ENCODE peak calls at places on chromosomes 5 and 9, in nine cellular contexts. J, E, N, V, P, A, K, T and I are unnamed samples.

GRCh38 chr9:94726495-94727191 is at the start of gene AOPEP:
- DNase-seq in J (peak), E (peak), N (peak), V (peak), P (peak), A (peak), K (peak), T (peak), I (peak)

GRCh38 chr9:14243514-14244042 is 70.4 kb downstream of the NFIB start:
- DNase-seq in J (no peak), E (no peak), N (no peak), V (no peak), P (no peak), A (no peak), K (no peak), T (no peak), I (no peak)

GRCh38 chr9:21681641-21682040 is 120.8 kb upstream of the MTAP start:
- DNase-seq in J (no peak), E (no peak), N (no peak), V (no peak), P (no peak), A (no peak), K (no peak), T (peak), I (peak)

GRCh38 chr5:123429993-123430392 is 6.8 kb upstream of the CEP120 start:
- DNase-seq in J (peak), E (no peak), N (no peak), V (no peak), P (no peak), A (no peak), K (no peak), T (no peak), I (no peak)

GRCh38 chr9:12739014-12739413 is 35.8 kb upstream of the LURAP1L start:
- DNase-seq in J (peak), E (no peak), N (no peak), V (no peak), P (no peak), A (no peak), K (no peak), T (peak), I (no peak)

GRCh38 chr5:154058055-154059038 is 19.6 kb downstream of the MFAP3 start:
- DNase-seq in J (no peak), E (no peak), N (peak), V (no peak), P (no peak), A (no peak), K (no peak), T (peak), I (no peak)

GRCh38 chr5:69502375-69503143 is 10.0 kb downstream of the OCLN start:
- DNase-seq in J (peak), E (no peak), N (no peak), V (no peak), P (no peak), A (no peak), K (no peak), T (no peak), I (no peak)

GRCh38 chr9:86352440-86353106 is 1.6 kb downstream of the TUT7 start:
- DNase-seq in J (no peak), E (no peak), N (no peak), V (no peak), P (no peak), A (no peak), K (no peak), T (no peak), I (no peak)

GRCh38 chr5:156272139-156272538 is 54.8 kb upstream of the SGCD start:
- DNase-seq in J (no peak), E (no peak), N (no peak), V (no peak), P (no peak), A (no peak), K (no peak), T (no peak), I (no peak)

GRCh38 chr9:116002624-116003023 is 151.0 kb upstream of the PAPPA start:
- DNase-seq in J (no peak), E (no peak), N (no peak), V (no peak), P (no peak), A (no peak), K (no peak), T (no peak), I (no peak)

GRCh38 chr5:42756630-42757601 is at the start of gene CCDC152:
- DNase-seq in J (peak), E (no peak), N (no peak), V (peak), P (peak), A (peak), K (no peak), T (no peak), I (no peak)

GRCh38 chr5:150675044-150675443 is 14.0 kb downstream of the MYOZ3 start:
- DNase-seq in J (no peak), E (no peak), N (no peak), V (no peak), P (no peak), A (no peak), K (no peak), T (no peak), I (no peak)

GRCh38 chr9:109556061-109556460 is 58.0 kb upstream of the PTPN3 start:
- DNase-seq in J (no peak), E (no peak), N (no peak), V (no peak), P (no peak), A (no peak), K (no peak), T (no peak), I (no peak)

GRCh38 chr9:13427587-13427986 is 148.1 kb upstream of the MPDZ start:
- DNase-seq in J (peak), E (no peak), N (peak), V (no peak), P (peak), A (no peak), K (peak), T (peak), I (peak)

GRCh38 chr5:36441215-36441614 is 139.5 kb upstream of the RANBP3L start:
- DNase-seq in J (no peak), E (no peak), N (no peak), V (peak), P (no peak), A (no peak), K (peak), T (no peak), I (no peak)

GRCh38 chr5:43020294-43020711 is 19.8 kb downstream of the ANXA2R start:
- DNase-seq in J (no peak), E (no peak), N (peak), V (no peak), P (no peak), A (no peak), K (no peak), T (no peak), I (no peak)

GRCh38 chr9:108708448-108708847 is 147.3 kb downstream of the ACTL7B start:
- DNase-seq in J (no peak), E (no peak), N (no peak), V (peak), P (no peak), A (no peak), K (peak), T (no peak), I (no peak)

GRCh38 chr5:14531668-14532067 is 49.9 kb upstream of the OTULINL start:
- DNase-seq in J (no peak), E (no peak), N (no peak), V (no peak), P (no peak), A (no peak), K (no peak), T (no peak), I (no peak)

GRCh38 chr9:469672-470040 is 255.0 kb downstream of the DOCK8 start:
- DNase-seq in J (no peak), E (peak), N (peak), V (no peak), P (peak), A (peak), K (no peak), T (peak), I (no peak)

GRCh38 chr9:4798281-4798680 is 5.5 kb downstream of the RCL1 start:
- DNase-seq in J (no peak), E (no peak), N (no peak), V (no peak), P (no peak), A (no peak), K (no peak), T (peak), I (no peak)

GRCh38 chr5:111512026-111512405 is 319 bp downstream of the STARD4 start:
- DNase-seq in J (peak), E (no peak), N (no peak), V (peak), P (peak), A (no peak), K (peak), T (no peak), I (peak)

GRCh38 chr5:134005415-134006118 is 792 bp upstream of the VDAC1 start:
- DNase-seq in J (no peak), E (no peak), N (no peak), V (peak), P (peak), A (peak), K (no peak), T (no peak), I (peak)

GRCh38 chr9:87540444-87541105 is 42.9 kb downstream of the DAPK1 start:
- DNase-seq in J (no peak), E (no peak), N (no peak), V (no peak), P (no peak), A (no peak), K (no peak), T (no peak), I (no peak)

GRCh38 chr9:81083062-81083461 is 606.3 kb downstream of the TLE1 start:
- DNase-seq in J (no peak), E (no peak), N (no peak), V (no peak), P (no peak), A (no peak), K (no peak), T (no peak), I (peak)

GRCh38 chr9:126956929-126957686 is 42.5 kb downstream of the RALGPS1 start:
- DNase-seq in J (peak), E (no peak), N (no peak), V (no peak), P (no peak), A (no peak), K (no peak), T (no peak), I (peak)

GRCh38 chr9:113488490-113488889 is 25.0 kb downstream of the RGS3 start:
- DNase-seq in J (no peak), E (no peak), N (no peak), V (no peak), P (no peak), A (no peak), K (no peak), T (no peak), I (no peak)

GRCh38 chr5:54742417-54742889 is 224.9 kb downstream of the SNX18 start:
- DNase-seq in J (peak), E (no peak), N (no peak), V (no peak), P (no peak), A (peak), K (no peak), T (peak), I (peak)